ENCODE peak calls at places on chromosome 13, in nine cellular contexts. Y, W, Q, M, F, E, P, U and H are unnamed samples.

GRCh38 chr13:103473081-103473480 is 406.9 kb upstream of the SLC10A2 start:
- DNase-seq in W (no peak), Y (no peak), P (no peak), E (no peak), F (no peak), Q (no peak), M (no peak), U (no peak), H (no peak)

GRCh38 chr13:73849292-73849691 is 284.9 kb downstream of the KLF12 start:
- DNase-seq in F (no peak), P (peak), U (peak), E (peak), Q (no peak), M (no peak), W (no peak), Y (no peak), H (peak)

GRCh38 chr13:58598241-58598640 is 966.7 kb downstream of the PCDH17 start:
- DNase-seq in Q (no peak), U (no peak), F (no peak), P (no peak), M (no peak), E (peak), Y (no peak), W (no peak), H (peak)

GRCh38 chr13:66341978-66342377 is 888.2 kb downstream of the PCDH9 start:
- DNase-seq in F (no peak), U (no peak), M (no peak), Y (no peak), P (no peak), Q (no peak), E (no peak), W (no peak), H (no peak)

GRCh38 chr13:40228981-40229380 is 437.5 kb downstream of the FOXO1 start:
- DNase-seq in M (no peak), F (no peak), Q (no peak), E (no peak), W (no peak), P (no peak), U (no peak), Y (no peak), H (no peak)

GRCh38 chr13:33341861-33342452 is 56.4 kb upstream of the STARD13 start:
- DNase-seq in M (no peak), Q (no peak), F (no peak), Y (no peak), W (no peak), P (no peak), E (no peak), U (no peak), H (no peak)

GRCh38 chr13:111186305-111186930 is 71.3 kb downstream of the ARHGEF7 start:
- DNase-seq in M (no peak), Q (no peak), Y (no peak), U (no peak), E (no peak), W (no peak), F (no peak), P (no peak), H (no peak)

GRCh38 chr13:94112227-94112626 is 367.3 kb downstream of the DCT start:
- DNase-seq in E (peak), W (no peak), Y (no peak), U (no peak), Q (no peak), F (no peak), M (no peak), P (no peak), H (peak)

GRCh38 chr13:37074703-37075102 is 15.2 kb upstream of the SUPT20H start:
- DNase-seq in F (no peak), M (no peak), Q (no peak), E (peak), W (no peak), U (no peak), Y (no peak), P (no peak), H (peak)

GRCh38 chr13:102089177-102089576 is 312.7 kb downstream of the FGF14 start:
- DNase-seq in M (no peak), F (no peak), U (no peak), P (no peak), W (no peak), Q (no peak), E (peak), Y (no peak), H (peak)

GRCh38 chr13:52395704-52396103 is 10.3 kb downstream of the THSD1 start:
- DNase-seq in P (no peak), Y (peak), W (no peak), M (no peak), Q (no peak), E (no peak), F (no peak), U (no peak), H (no peak)

GRCh38 chr13:82963466-82963865 is 918.8 kb downstream of the SLITRK1 start:
- DNase-seq in E (no peak), W (no peak), U (no peak), M (no peak), P (no peak), F (no peak), Y (no peak), Q (no peak), H (no peak)

GRCh38 chr13:82506805-82507404 is 1375.4 kb downstream of the SLITRK1 start:
- DNase-seq in U (no peak), P (no peak), F (no peak), M (no peak), Y (no peak), Q (no peak), W (no peak), E (no peak), H (peak)

GRCh38 chr13:31824705-31825512 is 85.6 kb downstream of the RXFP2 start:
- DNase-seq in M (no peak), W (no peak), Q (no peak), U (no peak), Y (peak), P (no peak), F (no peak), E (peak), H (peak)

GRCh38 chr13:48403151-48403631 is 9.7 kb downstream of the LPAR6 start:
- DNase-seq in Y (no peak), Q (no peak), U (no peak), W (no peak), P (no peak), M (no peak), F (no peak), E (no peak), H (no peak)

GRCh38 chr13:93951153-93951552 is 528.3 kb downstream of the DCT start:
- DNase-seq in U (no peak), Q (no peak), P (no peak), F (no peak), Y (peak), E (peak), M (no peak), W (no peak), H (no peak)

GRCh38 chr13:74243637-74244526 is 109.7 kb upstream of the KLF12 start:
- DNase-seq in E (peak), U (no peak), F (no peak), Y (no peak), P (no peak), Q (no peak), M (no peak), W (no peak), H (no peak)

GRCh38 chr13:60230593-60230992 is 66.9 kb upstream of the DIAPH3 start:
- DNase-seq in W (no peak), F (no peak), E (no peak), Q (no peak), Y (no peak), P (peak), M (no peak), U (no peak), H (no peak)

GRCh38 chr13:31192306-31192705 is 7.5 kb upstream of the B3GLCT start:
- DNase-seq in P (no peak), E (no peak), U (no peak), Y (no peak), W (peak), Q (no peak), F (no peak), M (no peak), H (no peak)

GRCh38 chr13:28429685-28430290 is 65.1 kb downstream of the FLT1 start:
- DNase-seq in P (peak), W (no peak), Y (no peak), U (no peak), E (no peak), F (no peak), Q (no peak), M (no peak), H (no peak)

GRCh38 chr13:79349011-79349410 is 57.0 kb downstream of the RBM26 start:
- DNase-seq in F (no peak), W (no peak), Y (no peak), U (no peak), Q (no peak), E (no peak), M (no peak), P (no peak), H (no peak)